ENCODE peak calls at places on chromosomes 7 and 10, in four cellular contexts. N is left ventricle myocardium inferior; U is CD4-positive, alpha-beta T cell; Z is caudate nucleus. X is an unnamed sample.

GRCh38 chr10:86222687-86223086 is 143.9 kb downstream of the GRID1 start:
- DNase-seq in N (no peak), U (no peak), Z (no peak), X (no peak)

GRCh38 chr7:156929789-156930539 is 19.5 kb upstream of the NOM1 start:
- DNase-seq in N (no peak), Z (no peak), U (no peak), X (no peak)

GRCh38 chr10:47151880-47152279 is 148.1 kb upstream of the GDF10 start:
- DNase-seq in U (no peak), N (no peak), Z (no peak), X (no peak)

GRCh38 chr10:129655679-129656031 is 188.6 kb downstream of the MGMT start:
- DNase-seq in U (no peak), Z (no peak), N (no peak), X (no peak)

GRCh38 chr10:83332695-83333094 is 806.6 kb upstream of the GHITM start:
- DNase-seq in U (no peak), N (no peak), Z (no peak), X (no peak)

GRCh38 chr7:147298611-147299043 is 1182.0 kb downstream of the CNTNAP2 start:
- DNase-seq in U (no peak), N (no peak), Z (no peak), X (no peak)

GRCh38 chr10:4315529-4315928 is 510.5 kb upstream of the AKR1E2 start:
- DNase-seq in U (no peak), Z (no peak), N (no peak), X (no peak)

GRCh38 chr10:67664936-67665335 is 31.1 kb downstream of the CTNNA3 start:
- DNase-seq in Z (no peak), N (no peak), U (no peak), X (no peak)